ENCODE peak calls at places on chromosomes 12 and 14, in four cellular contexts. One of them, this sample, is unnamed.

GRCh38 chr14:77455966-77456640 is 1.3 kb downstream of the VIPAS39 start:
- DNase-seq in lung: no peak
- DNase-seq in naive thymus-derived CD4-positive, alpha-beta T cell: no peak
- DNase-seq in GM12865: no peak
- DNase-seq in this sample: no peak

GRCh38 chr12:93080994-93081809 is 152.1 kb upstream of the EEA1 start:
- DNase-seq in naive thymus-derived CD4-positive, alpha-beta T cell: no peak
- DNase-seq in GM12865: no peak
- DNase-seq in lung: no peak
- DNase-seq in this sample: no peak

GRCh38 chr12:54932691-54933090 is 51.9 kb downstream of the TESPA1 start:
- DNase-seq in naive thymus-derived CD4-positive, alpha-beta T cell: no peak
- DNase-seq in GM12865: no peak
- DNase-seq in lung: no peak
- DNase-seq in this sample: no peak

GRCh38 chr12:119700078-119700477 is 32.1 kb downstream of the PRKAB1 start:
- DNase-seq in GM12865: no peak
- DNase-seq in naive thymus-derived CD4-positive, alpha-beta T cell: no peak
- DNase-seq in lung: no peak
- DNase-seq in this sample: no peak

GRCh38 chr12:78732481-78732880 is 132.1 kb upstream of the SYT1 start:
- DNase-seq in GM12865: no peak
- DNase-seq in naive thymus-derived CD4-positive, alpha-beta T cell: no peak
- DNase-seq in lung: no peak
- DNase-seq in this sample: no peak

GRCh38 chr14:90664911-90665695 is 151.1 kb downstream of the TTC7B start:
- DNase-seq in naive thymus-derived CD4-positive, alpha-beta T cell: no peak
- DNase-seq in lung: no peak
- DNase-seq in GM12865: no peak
- DNase-seq in this sample: no peak

GRCh38 chr12:58905422-58905821 is 14.9 kb downstream of the LRIG3 start:
- DNase-seq in naive thymus-derived CD4-positive, alpha-beta T cell: no peak
- DNase-seq in GM12865: no peak
- DNase-seq in lung: no peak
- DNase-seq in this sample: no peak

GRCh38 chr14:34350903-34351302 is 111.1 kb downstream of the SPTSSA start:
- DNase-seq in lung: no peak
- DNase-seq in GM12865: no peak
- DNase-seq in naive thymus-derived CD4-positive, alpha-beta T cell: no peak
- DNase-seq in this sample: no peak

GRCh38 chr12:44582521-44582920 is 293.6 kb downstream of the NELL2 start:
- DNase-seq in naive thymus-derived CD4-positive, alpha-beta T cell: no peak
- DNase-seq in lung: no peak
- DNase-seq in GM12865: no peak
- DNase-seq in this sample: no peak

GRCh38 chr12:70936414-70936813 is 15.9 kb upstream of the PTPRR start:
- DNase-seq in lung: no peak
- DNase-seq in GM12865: no peak
- DNase-seq in naive thymus-derived CD4-positive, alpha-beta T cell: no peak
- DNase-seq in this sample: no peak

GRCh38 chr12:13961983-13962382 is 19.4 kb downstream of the GRIN2B start:
- DNase-seq in lung: no peak
- DNase-seq in GM12865: no peak
- DNase-seq in naive thymus-derived CD4-positive, alpha-beta T cell: no peak
- DNase-seq in this sample: no peak

GRCh38 chr12:65825573-65826512 is 1.6 kb downstream of the HMGA2 start:
- DNase-seq in lung: no peak
- DNase-seq in naive thymus-derived CD4-positive, alpha-beta T cell: no peak
- DNase-seq in GM12865: peak
- DNase-seq in this sample: no peak

DNA sequence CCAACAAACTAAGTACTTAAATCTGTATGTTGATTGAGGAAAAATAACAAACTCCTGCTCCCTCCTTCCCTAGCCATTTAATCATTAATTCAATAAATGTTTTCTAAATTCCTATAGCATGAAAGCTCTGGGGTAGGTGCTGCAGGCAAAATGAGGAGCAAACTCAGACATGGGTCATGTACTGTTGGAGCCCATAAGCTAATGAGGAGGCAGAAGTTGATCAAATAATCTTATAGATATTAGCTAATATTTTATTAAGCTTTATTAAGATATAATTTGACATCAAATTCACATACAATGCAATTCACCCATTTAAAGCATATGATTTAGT is 70.6 kb downstream of the SYNE2 start:
- DNase-seq in lung: no peak
- DNase-seq in naive thymus-derived CD4-positive, alpha-beta T cell: no peak
- DNase-seq in GM12865: no peak
- DNase-seq in this sample: no peak
- H3K4me3 ChIP-seq in lung: no peak
- H3K4me3 ChIP-seq in naive thymus-derived CD4-positive, alpha-beta T cell: no peak
- H3K4me3 ChIP-seq in GM12865: no peak
- H3K4me3 ChIP-seq in this sample: no peak

GRCh38 chr12:11877869-11878780 is 192.6 kb upstream of the BCL2L14 start:
- DNase-seq in GM12865: no peak
- DNase-seq in naive thymus-derived CD4-positive, alpha-beta T cell: no peak
- DNase-seq in lung: no peak
- DNase-seq in this sample: no peak
- H3K4me3 ChIP-seq in GM12865: no peak
- H3K4me3 ChIP-seq in naive thymus-derived CD4-positive, alpha-beta T cell: no peak
- H3K4me3 ChIP-seq in lung: no peak
- H3K4me3 ChIP-seq in this sample: no peak

GRCh38 chr14:105420141-105420975 is 731 bp downstream of the MTA1 start:
- DNase-seq in GM12865: no peak
- DNase-seq in naive thymus-derived CD4-positive, alpha-beta T cell: no peak
- DNase-seq in lung: no peak
- DNase-seq in this sample: no peak

GRCh38 chr14:105420976-105421674 is 1.5 kb downstream of the MTA1 start:
- DNase-seq in naive thymus-derived CD4-positive, alpha-beta T cell: no peak
- DNase-seq in lung: no peak
- DNase-seq in GM12865: no peak
- DNase-seq in this sample: no peak

GRCh38 chr14:105422695-105423487 is 3.3 kb downstream of the MTA1 start:
- DNase-seq in GM12865: no peak
- DNase-seq in lung: no peak
- DNase-seq in naive thymus-derived CD4-positive, alpha-beta T cell: no peak
- DNase-seq in this sample: no peak

GRCh38 chr14:105423488-105424195 is 4.0 kb downstream of the MTA1 start:
- DNase-seq in lung: no peak
- DNase-seq in GM12865: no peak
- DNase-seq in naive thymus-derived CD4-positive, alpha-beta T cell: no peak
- DNase-seq in this sample: no peak

GRCh38 chr14:105421723-105422615 is 2.3 kb downstream of the MTA1 start:
- DNase-seq in GM12865: peak
- DNase-seq in naive thymus-derived CD4-positive, alpha-beta T cell: no peak
- DNase-seq in lung: no peak
- DNase-seq in this sample: no peak
- H3K4me3 ChIP-seq in GM12865: peak
- H3K4me3 ChIP-seq in naive thymus-derived CD4-positive, alpha-beta T cell: no peak
- H3K4me3 ChIP-seq in lung: no peak
- H3K4me3 ChIP-seq in this sample: peak

GRCh38 chr12:102955926-102956737 is 1.3 kb upstream of the ASCL1 start:
- DNase-seq in lung: no peak
- DNase-seq in GM12865: no peak
- DNase-seq in naive thymus-derived CD4-positive, alpha-beta T cell: no peak
- DNase-seq in this sample: no peak

GRCh38 chr12:102958073-102958829 is 777 bp downstream of the ASCL1 start:
- DNase-seq in naive thymus-derived CD4-positive, alpha-beta T cell: no peak
- DNase-seq in GM12865: peak
- DNase-seq in lung: no peak
- DNase-seq in this sample: no peak

GRCh38 chr12:102957339-102958050 is at the start of gene ASCL1:
- DNase-seq in GM12865: peak
- DNase-seq in naive thymus-derived CD4-positive, alpha-beta T cell: no peak
- DNase-seq in lung: no peak
- DNase-seq in this sample: no peak

GRCh38 chr12:102958830-102959176 is 1.3 kb downstream of the ASCL1 start:
- DNase-seq in naive thymus-derived CD4-positive, alpha-beta T cell: no peak
- DNase-seq in lung: no peak
- DNase-seq in GM12865: no peak
- DNase-seq in this sample: no peak

DNA sequence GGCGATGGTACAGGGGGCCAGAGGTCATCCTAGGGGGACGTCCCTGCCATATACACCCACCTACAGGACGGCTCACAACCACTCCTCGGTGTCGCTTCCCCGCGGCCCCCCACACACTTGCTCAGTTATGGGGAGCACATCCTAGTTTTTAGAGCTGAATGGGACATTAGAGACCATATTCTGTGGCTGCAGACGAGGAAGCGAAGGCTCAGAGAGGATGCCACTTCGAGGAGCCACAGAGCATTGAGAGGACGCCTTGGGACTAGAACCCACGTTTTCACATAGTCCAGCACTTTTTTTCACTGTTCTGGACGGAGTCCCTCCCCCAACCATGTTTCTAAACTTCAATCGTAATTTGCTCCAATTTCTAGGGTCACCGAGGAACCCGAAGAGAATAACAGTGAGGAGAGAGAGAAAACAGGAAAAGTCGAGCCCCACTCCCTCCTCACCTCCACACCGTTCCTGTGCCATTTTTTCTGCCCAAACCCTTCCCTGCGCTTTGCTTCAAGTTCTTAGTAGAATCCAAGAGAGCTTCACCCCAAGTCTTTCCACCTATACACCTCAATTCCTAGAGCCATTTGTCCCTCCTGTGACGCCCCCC is 636 bp upstream of the ASCL1 start:
- DNase-seq in naive thymus-derived CD4-positive, alpha-beta T cell: no peak
- DNase-seq in lung: no peak
- DNase-seq in GM12865: no peak
- DNase-seq in this sample: no peak
- H3K4me3 ChIP-seq in naive thymus-derived CD4-positive, alpha-beta T cell: no peak
- H3K4me3 ChIP-seq in lung: no peak
- H3K4me3 ChIP-seq in GM12865: peak
- H3K4me3 ChIP-seq in this sample: no peak

DNA sequence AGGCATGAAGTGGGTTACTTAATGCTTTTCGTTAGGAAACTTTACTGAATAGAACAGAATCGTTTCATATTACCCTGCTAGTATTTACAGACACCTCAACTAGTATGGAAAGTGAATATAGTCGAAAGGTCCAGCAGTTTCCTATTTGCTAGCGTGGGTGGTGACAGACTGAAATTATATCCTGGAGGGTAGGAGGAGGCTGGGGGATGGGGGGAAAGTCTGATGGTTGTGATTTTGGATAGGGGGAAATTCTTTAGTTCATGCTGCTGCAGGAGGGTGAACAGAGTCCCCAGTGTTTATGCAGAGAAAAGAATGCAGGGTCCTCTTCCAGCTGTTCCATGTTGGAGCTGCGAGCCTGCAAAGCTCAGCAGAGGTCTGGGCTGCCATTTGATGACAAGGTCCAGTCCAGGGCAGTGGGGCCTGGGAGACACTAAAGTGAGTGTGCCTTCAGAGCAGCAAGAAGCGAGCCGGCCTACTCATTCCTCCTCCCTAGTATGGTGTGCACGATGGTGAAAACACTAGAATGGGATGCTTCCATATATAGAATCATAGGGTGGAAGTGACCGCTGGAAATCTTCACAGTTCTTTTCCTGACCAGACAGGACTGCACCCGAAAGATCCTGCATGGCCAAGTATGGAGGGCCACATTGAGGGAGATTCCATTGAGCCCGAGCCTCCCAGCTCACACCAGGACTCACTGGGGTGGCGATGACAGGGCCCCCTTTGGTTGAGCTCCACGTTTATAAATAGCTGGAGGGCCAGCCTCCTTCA is 2.1 kb downstream of the SAMD4A start:
- DNase-seq in lung: no peak
- DNase-seq in naive thymus-derived CD4-positive, alpha-beta T cell: no peak
- DNase-seq in GM12865: no peak
- DNase-seq in this sample: no peak
- H3K4me3 ChIP-seq in lung: no peak
- H3K4me3 ChIP-seq in naive thymus-derived CD4-positive, alpha-beta T cell: no peak
- H3K4me3 ChIP-seq in GM12865: no peak
- H3K4me3 ChIP-seq in this sample: no peak

GRCh38 chr14:60251877-60252276 is 2.9 kb downstream of the PPM1A start:
- DNase-seq in naive thymus-derived CD4-positive, alpha-beta T cell: no peak
- DNase-seq in lung: no peak
- DNase-seq in GM12865: no peak
- DNase-seq in this sample: no peak
- H3K4me3 ChIP-seq in naive thymus-derived CD4-positive, alpha-beta T cell: no peak
- H3K4me3 ChIP-seq in lung: no peak
- H3K4me3 ChIP-seq in GM12865: peak
- H3K4me3 ChIP-seq in this sample: no peak

GRCh38 chr14:86243158-86243557 is 713.2 kb downstream of the FLRT2 start:
- DNase-seq in lung: no peak
- DNase-seq in naive thymus-derived CD4-positive, alpha-beta T cell: no peak
- DNase-seq in GM12865: no peak
- DNase-seq in this sample: no peak
- H3K4me3 ChIP-seq in lung: no peak
- H3K4me3 ChIP-seq in naive thymus-derived CD4-positive, alpha-beta T cell: no peak
- H3K4me3 ChIP-seq in GM12865: no peak
- H3K4me3 ChIP-seq in this sample: no peak

GRCh38 chr12:32264995-32265394 is 134.4 kb upstream of the FGD4 start:
- DNase-seq in lung: no peak
- DNase-seq in GM12865: peak
- DNase-seq in naive thymus-derived CD4-positive, alpha-beta T cell: no peak
- DNase-seq in this sample: peak
- H3K4me3 ChIP-seq in lung: no peak
- H3K4me3 ChIP-seq in GM12865: no peak
- H3K4me3 ChIP-seq in naive thymus-derived CD4-positive, alpha-beta T cell: no peak
- H3K4me3 ChIP-seq in this sample: no peak

This sample was measured in Jurkat, Clone E6-1.